ENCODE peak calls at places on chromosomes 11 and 22, in ten cellular contexts. K, N, A, D, U, T, V, C, R and G are unnamed samples.

GRCh38 chr11:9757809-9758675 is 94.2 kb downstream of the SWAP70 start:
- DNase-seq in K (peak; percentile 77), N (peak; percentile 86), A (peak; percentile 98), D (no peak), U (peak; percentile 94), T (peak; percentile 63), V (peak; percentile 72), C (peak; percentile 90), R (peak; percentile 89), G (no peak)

GRCh38 chr11:34356918-34357645 is 728 bp downstream of the ABTB2 start:
- DNase-seq in K (peak; percentile 52), N (peak; percentile 76), A (peak; percentile 93), D (no peak), U (peak; percentile 74), T (no peak), V (peak; percentile 51), C (peak; percentile 56), R (peak; percentile 40), G (no peak)

GRCh38 chr11:70650075-70650909 is 252.0 kb downstream of the CTTN start:
- DNase-seq in K (peak; percentile 30), N (peak; percentile 82), A (no peak), D (peak; percentile 50), U (peak; percentile 70), T (peak; percentile 48), V (peak; percentile 69), C (peak; percentile 50), R (peak; percentile 75), G (peak; percentile 33)

GRCh38 chr11:116062129-116062525 is 557.9 kb upstream of the CADM1 start:
- DNase-seq in K (no peak), N (no peak), A (no peak), D (no peak), U (no peak), T (no peak), V (no peak), C (no peak), R (no peak), G (no peak)

GRCh38 chr11:84498016-84498415 is 1129.1 kb downstream of the DLG2 start:
- DNase-seq in K (no peak), N (peak; percentile 89), A (no peak), D (no peak), U (no peak), T (no peak), V (no peak), C (no peak), R (peak; percentile 6), G (no peak)

GRCh38 chr11:80293293-80293692 is 852.5 kb upstream of the TENM4 start:
- DNase-seq in K (no peak), N (no peak), A (no peak), D (no peak), U (no peak), T (no peak), V (no peak), C (no peak), R (no peak), G (no peak)

GRCh38 chr11:117413616-117414015 is 86.0 kb downstream of the CEP164 start:
- DNase-seq in K (no peak), N (no peak), A (no peak), D (no peak), U (no peak), T (no peak), V (no peak), C (no peak), R (no peak), G (no peak)

GRCh38 chr22:43174941-43175531 is 11.9 kb downstream of the TTLL12 start:
- DNase-seq in K (no peak), N (no peak), A (peak; percentile 63), D (no peak), U (peak; percentile 36), T (no peak), V (no peak), C (no peak), R (no peak), G (no peak)

GRCh38 chr11:128232588-128232987 is 354.8 kb downstream of the ETS1 start:
- DNase-seq in K (no peak), N (no peak), A (no peak), D (no peak), U (no peak), T (no peak), V (no peak), C (no peak), R (no peak), G (no peak)

GRCh38 chr11:64864135-64864472 is 14.3 kb downstream of the EHD1 start:
- DNase-seq in K (no peak), N (no peak), A (peak; percentile 80), D (no peak), U (no peak), T (no peak), V (no peak), C (no peak), R (no peak), G (no peak)

GRCh38 chr11:64864473-64865285 is 13.7 kb downstream of the EHD1 start:
- DNase-seq in K (peak; percentile 53), N (peak; percentile 88), A (peak; percentile 80), D (peak; percentile 98), U (peak; percentile 58), T (no peak), V (peak; percentile 97), C (peak; percentile 75), R (peak; percentile 79), G (no peak)

GRCh38 chr11:64865286-64866172 is 12.9 kb downstream of the EHD1 start:
- DNase-seq in K (no peak), N (peak; percentile 30), A (peak; percentile 83), D (peak; percentile 80), U (no peak), T (no peak), V (peak; percentile 92), C (no peak), R (no peak), G (no peak)

GRCh38 chr11:64867748-64868462 is 10.5 kb downstream of the EHD1 start:
- DNase-seq in K (no peak), N (no peak), A (peak; percentile 79), D (no peak), U (no peak), T (no peak), V (no peak), C (no peak), R (no peak), G (no peak)

DNA sequence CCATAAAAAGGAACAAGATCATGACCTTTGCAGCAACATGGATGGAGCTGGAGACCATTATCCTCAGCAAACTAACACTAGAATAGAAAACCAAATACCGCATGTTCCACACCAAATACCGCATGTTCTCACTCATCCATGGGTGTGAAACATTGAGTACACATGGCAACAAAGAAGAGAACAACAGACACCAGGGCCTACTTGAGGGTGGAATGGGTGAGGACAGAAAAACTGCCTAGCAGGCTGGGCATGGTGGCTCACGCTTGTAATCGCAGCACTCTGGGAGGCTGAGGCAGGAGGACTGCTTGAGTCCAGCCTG is 12.3 kb downstream of the EHD1 start:
- DNase-seq in K (no peak), N (no peak), A (no peak), D (no peak), U (no peak), T (no peak), V (no peak), C (no peak), R (no peak), G (no peak)
- H3K4me3 ChIP-seq in K (no peak overlapping the region), N (no peak overlapping the region), A (no peak overlapping the region), D (no peak overlapping the region), U (no peak overlapping the region), T (no peak overlapping the region), V (no peak overlapping the region), C (no peak overlapping the region), R (no peak overlapping the region), G (no peak overlapping the region)

DNA sequence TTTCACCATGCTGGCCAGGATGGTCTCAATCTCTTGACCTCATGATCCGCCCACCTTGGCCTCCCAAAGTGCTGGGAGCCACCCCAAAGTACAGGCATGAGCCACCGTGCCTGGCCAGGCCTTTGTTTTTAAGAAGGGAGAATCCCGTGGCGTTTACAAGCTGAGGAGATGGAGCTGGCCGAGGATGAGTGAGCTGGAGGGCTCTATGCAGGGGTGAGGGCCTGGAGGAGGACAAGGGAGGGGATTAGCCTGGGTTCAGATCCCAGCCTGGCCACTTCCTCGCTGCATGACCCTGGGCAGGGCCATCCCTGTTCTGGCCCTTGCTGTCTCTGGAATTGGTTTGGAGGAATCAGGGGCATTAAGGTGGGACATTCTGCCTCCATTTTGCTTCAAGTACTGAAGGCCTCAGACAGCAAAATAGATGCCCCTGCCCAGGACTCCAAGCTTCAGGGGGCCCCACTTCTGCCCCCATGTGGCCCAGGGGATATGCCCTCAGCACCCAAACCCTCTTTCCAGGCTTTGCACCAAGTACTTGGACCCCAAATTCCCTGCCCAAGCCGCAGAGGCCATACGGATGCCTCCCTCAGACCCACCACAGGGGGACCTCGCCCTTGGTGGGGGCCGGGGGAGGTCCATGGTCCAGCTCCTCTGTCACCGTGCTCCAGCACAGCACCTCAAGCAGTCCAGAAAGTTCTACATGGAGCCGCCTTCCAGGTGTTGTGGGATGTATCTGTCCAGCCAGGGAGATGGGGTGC is 12.1 kb upstream of the LRP5 start:
- DNase-seq in K (no peak), N (no peak), A (peak; percentile 6), D (no peak), U (no peak), T (no peak), V (no peak), C (no peak), R (no peak), G (no peak)
- TF ChIP-seq CTCF in K (no peak), N (no peak), A (no peak), D (no peak), U (no peak), T (peak; percentile 54), V (no peak), C (no peak), R (no peak), G (no peak)

GRCh38 chr11:121366038-121366437 is 73.5 kb downstream of the SC5D start:
- DNase-seq in K (no peak), N (no peak), A (no peak), D (no peak), U (no peak), T (no peak), V (no peak), C (no peak), R (no peak), G (no peak)

GRCh38 chr11:121368504-121368903 is 75.9 kb downstream of the SC5D start:
- DNase-seq in K (no peak), N (no peak), A (no peak), D (no peak), U (no peak), T (no peak), V (no peak), C (no peak), R (no peak), G (no peak)

GRCh38 chr11:121367434-121367833 is 74.9 kb downstream of the SC5D start:
- DNase-seq in K (no peak), N (peak; percentile 36), A (no peak), D (peak; percentile 15), U (no peak), T (no peak), V (peak; percentile 4), C (no peak), R (no peak), G (no peak)

GRCh38 chr11:121365304-121365703 is 72.7 kb downstream of the SC5D start:
- DNase-seq in K (no peak), N (no peak), A (no peak), D (no peak), U (no peak), T (no peak), V (no peak), C (no peak), R (no peak), G (no peak)

GRCh38 chr11:121366970-121367369 is 74.4 kb downstream of the SC5D start:
- DNase-seq in K (no peak), N (no peak), A (no peak), D (no peak), U (no peak), T (no peak), V (no peak), C (no peak), R (no peak), G (no peak)
- H3K4me3 ChIP-seq in K (no peak overlapping the region), N (no peak overlapping the region), A (no peak overlapping the region), D (no peak overlapping the region), U (no peak overlapping the region), T (no peak overlapping the region), V (no peak overlapping the region), C (peak overlapping the region; percentile 5), R (no peak overlapping the region), G (no peak overlapping the region)

GRCh38 chr11:6568191-6568918 is 35.1 kb downstream of the RRP8 start:
- DNase-seq in K (peak; percentile 66), N (peak; percentile 92), A (no peak), D (peak; percentile 60), U (no peak), T (no peak), V (peak; percentile 65), C (peak; percentile 51), R (peak; percentile 66), G (peak; percentile 76)
- TF ChIP-seq CTCF in K (no peak), N (peak; percentile 16), A (no peak), D (no peak), U (no peak), T (peak; percentile 20), V (no peak), C (no peak), R (no peak), G (no peak)